ENCODE peak calls at places on chromosomes 4 and X, in four cellular contexts. F, A, D and T are unnamed samples. For H3K4me1, the result is how much of the 10 kb centered on the place peaks cover.

GRCh38 chrX:97267916-97268680 is 384.4 kb downstream of the RPA4 start:
- DNase-seq in F (no peak), A (no peak), D (no peak), T (no peak)

GRCh38 chr4:39435875-39436563 is 22.7 kb downstream of the RPL9 start:
- DNase-seq in F (no peak), A (no peak), D (no peak), T (no peak)

GRCh38 chrX:150062292-150063137 is 124.2 kb upstream of the EOLA2 start:
- DNase-seq in F (no peak), A (peak), D (no peak), T (no peak)

GRCh38 chrX:108735087-108735679 is 1.2 kb downstream of the IRS4 start:
- DNase-seq in F (peak), A (no peak), D (no peak), T (no peak)

GRCh38 chrX:20300822-20301221 is 34.1 kb upstream of the RPS6KA3 start:
- DNase-seq in F (no peak), A (no peak), D (no peak), T (no peak)

GRCh38 chr4:186844059-186844681 is 120.5 kb upstream of the FAT1 start:
- DNase-seq in F (peak), A (peak), D (no peak), T (no peak)

GRCh38 chr4:3041192-3042142 is 32.9 kb downstream of the HTT-AS start:
- DNase-seq in F (peak), A (peak), D (peak), T (peak)

GRCh38 chr4:133720001-133720400 is 481.6 kb downstream of the PABPC4L start:
- DNase-seq in F (no peak), A (no peak), D (no peak), T (no peak)

GRCh38 chr4:110630621-110631402 is 7.9 kb upstream of the PITX2 start:
- DNase-seq in F (no peak), A (peak), D (no peak), T (no peak)

GRCh38 chr4:173522160-173522873 is 7.7 kb downstream of the HAND2 start:
- DNase-seq in F (peak), A (peak), D (no peak), T (no peak)

GRCh38 chr4:153781717-153782416 is 7.0 kb downstream of the SFRP2 start:
- DNase-seq in F (no peak), A (no peak), D (no peak), T (no peak)

GRCh38 chr4:2087170-2087569 is 28.0 kb downstream of the NAT8L start:
- DNase-seq in F (no peak), A (peak), D (no peak), T (no peak)

GRCh38 chr4:141501395-141501794 is 135.0 kb upstream of the IL15 start:
- DNase-seq in F (no peak), A (no peak), D (no peak), T (no peak)

GRCh38 chr4:67581208-67581857 is 22.8 kb downstream of the STAP1 start:
- DNase-seq in F (no peak), A (no peak), D (no peak), T (no peak)

GRCh38 chrX:17590892-17591740 is 146.2 kb upstream of the SCML1 start:
- DNase-seq in F (peak), A (peak), D (no peak), T (no peak)

GRCh38 chrX:150482537-150483217 is 85.7 kb upstream of the MTM1 start:
- DNase-seq in F (no peak), A (peak), D (no peak), T (no peak)

GRCh38 chr4:21366840-21367239 is 581.7 kb downstream of the KCNIP4 start:
- DNase-seq in F (no peak), A (no peak), D (no peak), T (no peak)

GRCh38 chrX:124217289-124218251 is 114.9 kb upstream of the TEX13D start:
- DNase-seq in F (no peak), A (peak), D (peak), T (no peak)

GRCh38 chr4:15374697-15375096 is 53.1 kb upstream of the C1QTNF7 start:
- DNase-seq in F (no peak), A (no peak), D (no peak), T (no peak)

GRCh38 chrX:40253770-40254169 is 156.0 kb upstream of the BCOR start:
- DNase-seq in F (no peak), A (no peak), D (no peak), T (no peak)

GRCh38 chr4:10186228-10187214 is 69.9 kb upstream of the WDR1 start:
- DNase-seq in F (no peak), A (no peak), D (no peak), T (no peak)

GRCh38 chr4:84378983-84379382 is 120.1 kb downstream of the NKX6-1 start:
- DNase-seq in F (no peak), A (no peak), D (no peak), T (no peak)

GRCh38 chr4:88802585-88803285 is 105.1 kb upstream of the NAP1L5 start:
- DNase-seq in F (no peak), A (peak), D (no peak), T (no peak)

GRCh38 chr4:140296871-140297570 is 76.4 kb upstream of the SCOC start:
- DNase-seq in F (no peak), A (peak), D (no peak), T (no peak)

GRCh38 chrX:113741744-113742143 is 842.1 kb upstream of the HTR2C start:
- DNase-seq in F (no peak), A (peak), D (no peak), T (no peak)

GRCh38 chr4:25180524-25181131 is 20.4 kb upstream of the SEPSECS start:
- DNase-seq in F (peak), A (peak), D (peak), T (no peak)

GRCh38 chr4:34158883-34159282 is 2085.4 kb downstream of the ARAP2 start:
- DNase-seq in F (no peak), A (no peak), D (no peak), T (no peak)

GRCh38 chrX:16487620-16488380 is 162.2 kb upstream of the S100G start:
- DNase-seq in F (no peak), A (peak), D (no peak), T (no peak)

GRCh38 chr4:138659640-138660325 is 355.8 kb upstream of the NOCT start:
- DNase-seq in F (no peak), A (no peak), D (no peak), T (no peak)

GRCh38 chrX:24575496-24575895 is 71.7 kb downstream of the PCYT1B start:
- DNase-seq in F (no peak), A (no peak), D (no peak), T (no peak)

GRCh38 chr4:107600456-107600855 is 119.6 kb downstream of the PAPSS1 start:
- DNase-seq in F (no peak), A (peak), D (no peak), T (no peak)

GRCh38 chr4:40698733-40699132 is 51.0 kb upstream of the NSUN7 start:
- DNase-seq in F (no peak), A (no peak), D (no peak), T (no peak)
- H3K4me3 ChIP-seq in F (no peak), A (no peak), D (no peak), T (no peak)

GRCh38 chr4:165207016-165207430 is 338 bp upstream of the KLHL2 start:
- DNase-seq in F (no peak), A (no peak), D (no peak), T (peak)
- H3K4me1 ChIP-seq in F (under half), A (under half), D (under half), T (under half)

GRCh38 chr4:26884486-26884988 is 23.9 kb downstream of the STIM2 start:
- DNase-seq in F (no peak), A (no peak), D (no peak), T (no peak)
- H3K4me3 ChIP-seq in F (no peak), A (no peak), D (no peak), T (no peak)

DNA sequence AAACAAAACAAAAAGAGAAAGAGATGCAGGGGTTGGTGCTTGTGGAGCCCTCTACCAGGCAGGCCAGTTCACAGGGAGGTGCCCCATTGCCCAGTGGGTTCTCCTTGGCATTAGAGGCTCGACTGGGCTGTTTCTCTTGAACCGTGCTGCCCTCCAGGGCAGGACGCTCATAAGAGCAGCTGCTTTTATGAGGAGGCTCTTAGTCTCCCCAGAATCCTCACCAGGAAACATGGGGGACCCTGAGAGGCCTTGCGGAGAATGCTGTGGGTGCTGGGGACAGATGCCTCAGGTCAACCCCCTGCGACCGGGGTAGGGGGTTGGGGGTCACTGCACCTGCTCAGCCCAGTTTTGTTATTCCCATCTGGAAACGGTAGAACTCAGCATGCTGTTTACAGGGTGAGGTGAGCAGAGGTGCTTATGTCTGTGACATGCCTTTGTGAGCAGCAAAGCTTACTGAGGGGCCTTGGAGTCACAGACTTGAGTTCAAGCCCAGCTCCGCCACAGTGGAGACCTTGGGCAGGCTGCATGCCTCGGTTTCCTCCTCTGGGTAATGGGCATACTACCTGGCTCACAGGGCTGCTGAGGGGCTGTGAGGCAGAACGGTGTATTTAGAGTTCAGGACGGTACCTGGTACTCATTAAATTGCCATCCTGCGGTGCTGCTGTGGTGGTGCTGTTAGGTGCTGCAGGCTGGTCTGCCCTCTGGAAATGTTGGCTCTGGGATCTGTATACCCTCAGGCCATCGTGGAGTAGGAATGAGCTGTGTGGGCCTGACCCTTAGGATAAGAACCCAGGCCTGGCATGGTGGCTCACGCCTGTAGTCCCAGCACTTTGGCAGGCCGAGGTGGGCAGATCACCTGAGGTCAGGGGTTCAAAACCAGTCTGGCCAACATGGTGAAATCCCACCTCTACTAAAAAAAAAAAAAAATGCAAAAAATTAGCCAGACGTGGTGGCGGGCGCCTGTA is 5.7 kb downstream of the TBC1D14 start:
- DNase-seq in F (no peak), A (no peak), D (no peak), T (no peak)
- H3K4me1 ChIP-seq in F (under half), A (under half), D (under half), T (under half)

DNA sequence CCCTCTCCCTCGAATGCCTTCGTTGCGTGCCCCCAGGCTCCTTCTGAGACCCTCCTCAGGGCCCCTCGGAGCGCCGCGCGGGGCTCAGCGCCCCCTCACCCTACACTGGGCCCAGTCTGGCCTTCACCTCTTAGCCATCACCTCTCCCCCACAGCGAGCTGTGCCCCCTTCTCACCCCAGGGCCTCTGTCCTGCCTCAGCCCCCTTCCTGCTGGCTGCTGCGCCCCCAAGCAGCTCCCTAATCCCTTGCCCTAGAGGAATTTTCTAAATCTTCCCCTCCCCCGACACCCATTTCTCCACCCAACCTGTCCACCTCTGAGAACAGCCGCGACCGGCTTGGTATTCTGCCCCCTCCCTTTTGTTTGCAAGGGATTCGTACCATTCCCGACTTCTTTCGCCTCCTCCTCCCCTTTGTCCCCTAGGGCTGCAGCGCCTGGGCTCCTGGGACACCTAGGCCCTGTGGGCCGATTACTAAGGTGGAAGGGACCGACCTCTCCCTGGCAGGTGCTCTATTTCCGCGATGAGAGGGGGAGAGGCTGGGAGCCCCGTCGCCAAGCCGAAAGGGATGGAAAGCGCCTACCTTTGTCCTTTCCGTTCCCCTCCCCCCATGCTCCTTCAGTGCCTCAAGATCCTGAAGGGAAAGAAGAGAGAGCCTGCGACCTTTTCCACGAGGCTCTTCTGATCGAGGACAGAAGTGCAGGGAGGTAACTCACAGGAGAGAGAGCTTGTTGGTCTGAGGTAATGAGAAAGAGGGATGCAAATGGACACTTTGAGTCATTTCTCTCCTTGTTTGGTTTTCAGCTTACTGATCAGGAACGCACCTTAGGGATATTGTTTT is 10.9 kb downstream of the DLG3 start:
- DNase-seq in F (peak), A (peak), D (no peak), T (no peak)
- H3K4me3 ChIP-seq in F (peak), A (peak), D (peak), T (peak)

DNA sequence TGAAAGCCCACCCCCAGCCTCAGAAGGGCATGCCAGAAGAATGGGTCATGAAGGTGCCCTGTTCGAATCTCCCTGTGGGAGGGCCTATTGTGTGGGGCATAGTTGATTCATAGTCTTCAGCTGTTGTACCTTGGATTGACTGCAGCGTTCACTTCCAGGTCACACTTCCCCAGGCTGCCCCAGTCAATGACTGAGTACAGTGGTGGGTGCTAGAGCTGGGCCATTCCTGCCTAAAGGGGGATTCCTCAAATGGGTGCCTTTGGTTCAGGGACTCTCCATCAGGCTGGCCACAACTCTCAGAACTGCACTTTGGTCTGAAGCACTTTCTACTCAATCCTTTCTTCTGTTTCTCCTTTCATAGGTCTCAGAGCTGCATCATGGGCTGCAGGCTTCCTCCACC is 35.0 kb upstream of the RASGEF1B start:
- DNase-seq in F (no peak), A (no peak), D (no peak), T (no peak)
- H3K4me1 ChIP-seq in F (under half), A (under half), D (under half), T (under half)

DNA sequence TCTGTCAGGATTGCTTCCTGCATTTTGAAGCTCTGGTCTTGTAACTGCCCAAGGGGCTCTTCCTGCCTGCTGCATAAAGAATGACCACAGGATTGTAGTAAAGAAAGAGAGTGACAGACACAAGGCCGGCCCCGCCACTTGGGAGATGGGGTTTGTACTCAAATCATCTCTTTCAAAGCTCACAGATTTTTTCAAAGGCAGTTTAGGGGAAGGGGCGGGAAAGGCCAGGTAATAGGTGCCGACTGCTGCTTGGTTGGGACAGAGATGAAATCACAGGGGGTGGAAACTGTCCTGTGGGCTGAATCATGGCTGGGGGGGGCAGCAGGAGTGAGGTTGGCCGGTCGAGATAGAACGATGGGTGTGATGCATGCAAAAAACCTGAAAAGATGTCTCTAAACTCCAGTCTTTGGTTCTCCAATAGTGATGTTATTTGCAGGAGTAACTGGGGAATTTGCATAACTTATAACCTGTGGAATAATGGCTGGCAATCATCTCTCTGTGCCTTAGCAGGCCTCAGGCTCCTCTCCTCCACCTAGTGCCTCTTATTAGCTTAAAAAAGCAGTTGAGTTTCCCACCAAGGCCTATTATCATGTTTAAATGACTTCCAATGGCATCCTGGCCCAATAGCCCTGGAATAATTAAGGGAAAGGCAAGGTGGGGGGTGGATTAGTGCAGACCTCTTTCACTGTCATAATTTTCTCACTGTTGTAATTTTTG is 778.4 kb upstream of the FRG1 start:
- DNase-seq in F (no peak), A (no peak), D (no peak), T (no peak)
- H3K4me3 ChIP-seq in F (no peak), A (no peak), D (no peak), T (no peak)